ENCODE peak calls at places on chromosomes 16 and 17, in eight cellular contexts. A is HAP-1; V is stimulated activated CD4-positive, alpha-beta T cell treated with anti-CD3 and anti-CD28 coated beads, Interleukin-2, amount 100 ng/mL, for 4 hours; L is T-helper 22 cell; M is HS-5; S is CD8-positive, alpha-beta memory T cell; J is NCI-H748 treated with DMSO at 0.1 percent for 48 hours; H is cardiac fibroblast. Q is an unnamed sample.

GRCh38 chr17:12952012-12952411 is 65.8 kb downstream of the ELAC2 start:
- DNase-seq in H (no peak), S (no peak), A (no peak), M (no peak), J (no peak), V (no peak), L (no peak), Q (no peak)

GRCh38 chr16:17318200-17318599 is 152.6 kb downstream of the XYLT1 start:
- DNase-seq in S (no peak), H (peak), J (no peak), M (no peak), V (no peak), A (no peak), L (no peak), Q (no peak)

GRCh38 chr17:65876985-65877384 is 314.9 kb downstream of the CEP112 start:
- DNase-seq in S (no peak), H (no peak), M (no peak), J (no peak), A (peak), V (no peak), L (no peak), Q (no peak)

GRCh38 chr16:85898521-85899442 is at the start of gene IRF8:
- DNase-seq in H (peak), A (peak), V (peak), L (no peak), S (peak), J (no peak), M (no peak), Q (no peak)

GRCh38 chr17:57002904-57003303 is 25.0 kb downstream of the SCPEP1 start:
- DNase-seq in L (no peak), M (no peak), S (no peak), J (no peak), A (no peak), V (no peak), H (no peak), Q (no peak)

GRCh38 chr17:2157081-2157480 is 102.2 kb downstream of the HIC1 start:
- DNase-seq in V (no peak), H (peak), A (no peak), L (no peak), S (no peak), J (no peak), M (no peak), Q (no peak)

GRCh38 chr17:70716551-70716950 is 547.2 kb downstream of the KCNJ2 start:
- DNase-seq in J (no peak), S (no peak), M (no peak), A (no peak), H (no peak), V (no peak), L (no peak), Q (no peak)

GRCh38 chr17:46732754-46733398 is 85.6 kb downstream of the WNT3 start:
- DNase-seq in A (peak), L (no peak), H (no peak), M (no peak), J (no peak), V (no peak), S (no peak), Q (no peak)